ENCODE peak calls at places on chromosomes 5 and 9, in four cellular contexts. One of them, this sample, is unnamed.

GRCh38 chr9:36337865-36338264 is 62.2 kb downstream of the RNF38 start:
- DNase-seq in endodermal cell: no peak
- DNase-seq in effector memory CD4-positive, alpha-beta T cell: no peak
- DNase-seq in PC-3: no peak
- DNase-seq in this sample: no peak

GRCh38 chr9:136143215-136144001 is 24.7 kb upstream of the TMEM250 start:
- DNase-seq in endodermal cell: peak; percentile 90
- DNase-seq in effector memory CD4-positive, alpha-beta T cell: no peak
- DNase-seq in PC-3: peak; percentile 26
- DNase-seq in this sample: peak; percentile 12

GRCh38 chr9:38671372-38671731 is 48.6 kb downstream of the FAM240B start:
- DNase-seq in endodermal cell: no peak
- DNase-seq in effector memory CD4-positive, alpha-beta T cell: no peak
- DNase-seq in PC-3: no peak
- DNase-seq in this sample: no peak

GRCh38 chr5:5270958-5271605 is 131.0 kb downstream of the ADAMTS16 start:
- DNase-seq in endodermal cell: peak; percentile 91
- DNase-seq in effector memory CD4-positive, alpha-beta T cell: no peak
- DNase-seq in PC-3: peak; percentile 96
- DNase-seq in this sample: no peak

GRCh38 chr5:115785395-115786009 is 31.0 kb downstream of the CDO1 start:
- DNase-seq in endodermal cell: peak; percentile 86
- DNase-seq in effector memory CD4-positive, alpha-beta T cell: no peak
- DNase-seq in PC-3: no peak
- DNase-seq in this sample: no peak

GRCh38 chr9:19913151-19913550 is 124.3 kb upstream of the SLC24A2 start:
- DNase-seq in endodermal cell: no peak
- DNase-seq in effector memory CD4-positive, alpha-beta T cell: no peak
- DNase-seq in PC-3: peak; percentile 43
- DNase-seq in this sample: no peak

GRCh38 chr5:5474961-5475360 is 52.5 kb downstream of the ICE1 start:
- DNase-seq in endodermal cell: no peak
- DNase-seq in effector memory CD4-positive, alpha-beta T cell: no peak
- DNase-seq in PC-3: no peak
- DNase-seq in this sample: no peak

GRCh38 chr9:93587651-93588347 is 11.4 kb downstream of the PHF2 start:
- DNase-seq in endodermal cell: peak; percentile 59
- DNase-seq in effector memory CD4-positive, alpha-beta T cell: no peak
- DNase-seq in PC-3: no peak
- DNase-seq in this sample: peak; percentile 3

GRCh38 chr5:150541895-150542294 is 34.0 kb downstream of the NDST1 start:
- DNase-seq in endodermal cell: no peak
- DNase-seq in effector memory CD4-positive, alpha-beta T cell: no peak
- DNase-seq in PC-3: peak; percentile 56
- DNase-seq in this sample: no peak

GRCh38 chr5:132663771-132664695 is 6.1 kb downstream of the IL13 start:
- DNase-seq in endodermal cell: no peak
- DNase-seq in effector memory CD4-positive, alpha-beta T cell: no peak
- DNase-seq in PC-3: no peak
- DNase-seq in this sample: no peak

GRCh38 chr5:14447958-14448881 is 133.4 kb upstream of the OTULINL start:
- DNase-seq in endodermal cell: no peak
- DNase-seq in effector memory CD4-positive, alpha-beta T cell: no peak
- DNase-seq in PC-3: no peak
- DNase-seq in this sample: no peak

GRCh38 chr9:87787735-87788134 is 61.8 kb downstream of the CTSL start:
- DNase-seq in endodermal cell: no peak
- DNase-seq in effector memory CD4-positive, alpha-beta T cell: no peak
- DNase-seq in PC-3: peak; percentile 15
- DNase-seq in this sample: no peak

GRCh38 chr5:10933141-10933540 is 172.1 kb upstream of the DAP start:
- DNase-seq in endodermal cell: no peak
- DNase-seq in effector memory CD4-positive, alpha-beta T cell: no peak
- DNase-seq in PC-3: no peak
- DNase-seq in this sample: no peak

GRCh38 chr5:58987193-58987592 is 404.3 kb downstream of the RAB3C start:
- DNase-seq in endodermal cell: no peak
- DNase-seq in effector memory CD4-positive, alpha-beta T cell: no peak
- DNase-seq in PC-3: peak; percentile 42
- DNase-seq in this sample: no peak

GRCh38 chr5:6090079-6090654 is 288.2 kb downstream of the MED10 start:
- DNase-seq in endodermal cell: no peak
- DNase-seq in effector memory CD4-positive, alpha-beta T cell: no peak
- DNase-seq in PC-3: no peak
- DNase-seq in this sample: no peak

GRCh38 chr9:137316012-137316981 is 14.2 kb upstream of the NRARP start:
- DNase-seq in endodermal cell: peak; percentile 88
- DNase-seq in effector memory CD4-positive, alpha-beta T cell: no peak
- DNase-seq in PC-3: peak; percentile 51
- DNase-seq in this sample: no peak

GRCh38 chr5:114055810-114056476 is 305.9 kb upstream of the KCNN2 start:
- DNase-seq in endodermal cell: peak; percentile 79
- DNase-seq in effector memory CD4-positive, alpha-beta T cell: no peak
- DNase-seq in PC-3: no peak
- DNase-seq in this sample: no peak

GRCh38 chr9:107249131-107249533 is 33.9 kb upstream of the RAD23B start:
- DNase-seq in endodermal cell: peak; percentile 80
- DNase-seq in effector memory CD4-positive, alpha-beta T cell: no peak
- DNase-seq in PC-3: peak; percentile 69
- DNase-seq in this sample: no peak

GRCh38 chr5:61029456-61030162 is 84.6 kb downstream of the NDUFAF2 start:
- DNase-seq in endodermal cell: no peak
- DNase-seq in effector memory CD4-positive, alpha-beta T cell: no peak
- DNase-seq in PC-3: no peak
- DNase-seq in this sample: no peak

GRCh38 chr9:134065720-134066419 is 2.0 kb downstream of the BRD3 start:
- DNase-seq in endodermal cell: peak; percentile 62
- DNase-seq in effector memory CD4-positive, alpha-beta T cell: no peak
- DNase-seq in PC-3: peak; percentile 34
- DNase-seq in this sample: peak; percentile 71

GRCh38 chr5:150487199-150488061 is 20.5 kb upstream of the NDST1 start:
- DNase-seq in endodermal cell: no peak
- DNase-seq in effector memory CD4-positive, alpha-beta T cell: no peak
- DNase-seq in PC-3: peak; percentile 44
- DNase-seq in this sample: no peak

GRCh38 chr9:95038666-95039065 is 278.8 kb downstream of the FANCC start:
- DNase-seq in endodermal cell: no peak
- DNase-seq in effector memory CD4-positive, alpha-beta T cell: no peak
- DNase-seq in PC-3: no peak
- DNase-seq in this sample: no peak

GRCh38 chr5:13932006-13932405 is 12.5 kb downstream of the DNAH5 start:
- DNase-seq in endodermal cell: no peak
- DNase-seq in effector memory CD4-positive, alpha-beta T cell: no peak
- DNase-seq in PC-3: no peak
- DNase-seq in this sample: no peak

GRCh38 chr5:367358-368130 is 46.0 kb downstream of the AHRR start:
- DNase-seq in endodermal cell: peak; percentile 30
- DNase-seq in effector memory CD4-positive, alpha-beta T cell: no peak
- DNase-seq in PC-3: no peak
- DNase-seq in this sample: no peak

GRCh38 chr5:102867999-102868662 is 113.0 kb downstream of the PAM start:
- DNase-seq in endodermal cell: no peak
- DNase-seq in effector memory CD4-positive, alpha-beta T cell: no peak
- DNase-seq in PC-3: no peak
- DNase-seq in this sample: no peak

GRCh38 chr5:10634056-10634455 is 70.2 kb downstream of the ANKRD33B start:
- DNase-seq in endodermal cell: no peak
- DNase-seq in effector memory CD4-positive, alpha-beta T cell: no peak
- DNase-seq in PC-3: no peak
- DNase-seq in this sample: no peak

GRCh38 chr5:171785517-171785916 is at the start of gene SMIM23:
- DNase-seq in endodermal cell: no peak
- DNase-seq in effector memory CD4-positive, alpha-beta T cell: no peak
- DNase-seq in PC-3: no peak
- DNase-seq in this sample: no peak

GRCh38 chr5:133618141-133618540 is 5.8 kb upstream of the FSTL4 start:
- DNase-seq in endodermal cell: no peak
- DNase-seq in effector memory CD4-positive, alpha-beta T cell: no peak
- DNase-seq in PC-3: no peak
- DNase-seq in this sample: no peak

GRCh38 chr5:172904643-172905345 is 54.4 kb upstream of the RPL26L1 start:
- DNase-seq in endodermal cell: peak; percentile 68
- DNase-seq in effector memory CD4-positive, alpha-beta T cell: no peak
- DNase-seq in PC-3: peak; percentile 97
- DNase-seq in this sample: no peak

GRCh38 chr5:139852696-139853095 is 57.1 kb downstream of the PSD2 start:
- DNase-seq in endodermal cell: no peak
- DNase-seq in effector memory CD4-positive, alpha-beta T cell: no peak
- DNase-seq in PC-3: no peak
- DNase-seq in this sample: no peak

GRCh38 chr5:52674815-52675545 is 112.7 kb upstream of the ITGA1 start:
- DNase-seq in endodermal cell: no peak
- DNase-seq in effector memory CD4-positive, alpha-beta T cell: no peak
- DNase-seq in PC-3: peak; percentile 67
- DNase-seq in this sample: no peak

GRCh38 chr5:39765381-39765780 is 340.6 kb upstream of the DAB2 start:
- DNase-seq in endodermal cell: no peak
- DNase-seq in effector memory CD4-positive, alpha-beta T cell: no peak
- DNase-seq in PC-3: no peak
- DNase-seq in this sample: no peak

GRCh38 chr9:89408628-89409101 is 89.2 kb downstream of the SEMA4D start:
- DNase-seq in endodermal cell: no peak
- DNase-seq in effector memory CD4-positive, alpha-beta T cell: peak; percentile 70
- DNase-seq in PC-3: peak; percentile 7
- DNase-seq in this sample: peak; percentile 91

GRCh38 chr9:93822229-93822628 is 132.9 kb downstream of the BARX1 start:
- DNase-seq in endodermal cell: peak; percentile 13
- DNase-seq in effector memory CD4-positive, alpha-beta T cell: no peak
- DNase-seq in PC-3: no peak
- DNase-seq in this sample: no peak

GRCh38 chr9:130213898-130214761 is 41.9 kb downstream of the NCS1 start:
- DNase-seq in endodermal cell: peak; percentile 94
- DNase-seq in effector memory CD4-positive, alpha-beta T cell: no peak
- DNase-seq in PC-3: no peak
- DNase-seq in this sample: no peak

GRCh38 chr9:108416321-108416720 is 439.5 kb downstream of the ACTL7B start:
- DNase-seq in endodermal cell: no peak
- DNase-seq in effector memory CD4-positive, alpha-beta T cell: no peak
- DNase-seq in PC-3: peak; percentile 57
- DNase-seq in this sample: no peak

GRCh38 chr9:107734231-107735014 is 244.9 kb upstream of the KLF4 start:
- DNase-seq in endodermal cell: no peak
- DNase-seq in effector memory CD4-positive, alpha-beta T cell: no peak
- DNase-seq in PC-3: no peak
- DNase-seq in this sample: no peak

GRCh38 chr5:91206734-91207133 is 176.4 kb downstream of the ARRDC3 start:
- DNase-seq in endodermal cell: no peak
- DNase-seq in effector memory CD4-positive, alpha-beta T cell: no peak
- DNase-seq in PC-3: peak; percentile 70
- DNase-seq in this sample: no peak

DNA sequence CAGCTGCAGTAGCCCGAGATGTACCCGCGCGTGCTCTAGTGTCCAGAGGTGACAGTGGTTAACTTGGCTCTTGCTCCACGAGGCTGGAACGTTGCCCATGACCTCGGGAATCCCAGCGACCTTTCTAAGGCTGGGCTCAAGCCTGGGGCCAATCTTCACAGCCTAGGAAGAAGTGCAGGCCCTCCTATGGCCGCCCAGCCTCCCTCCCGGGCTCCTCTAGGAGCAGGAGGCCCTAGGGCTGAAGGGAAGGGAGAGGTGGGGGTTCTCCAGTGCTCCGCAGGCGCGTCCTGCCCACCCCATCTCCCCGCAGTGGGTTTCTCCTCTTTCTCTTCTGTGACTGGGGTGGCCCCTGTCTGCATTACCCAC is 13.3 kb downstream of the NR2F1 start:
- DNase-seq in endodermal cell: peak; percentile 67
- DNase-seq in effector memory CD4-positive, alpha-beta T cell: no peak
- DNase-seq in PC-3: no peak
- DNase-seq in this sample: no peak
- H3K27me3 ChIP-seq in endodermal cell: peaks cover 100% of the 10 kb centered on the region
- H3K27me3 ChIP-seq in effector memory CD4-positive, alpha-beta T cell: peaks cover 79% of the 10 kb centered on the region
- H3K27me3 ChIP-seq in PC-3: no peaks in the 10 kb centered on the region
- H3K27me3 ChIP-seq in this sample: peaks cover 8% of the 10 kb centered on the region

DNA sequence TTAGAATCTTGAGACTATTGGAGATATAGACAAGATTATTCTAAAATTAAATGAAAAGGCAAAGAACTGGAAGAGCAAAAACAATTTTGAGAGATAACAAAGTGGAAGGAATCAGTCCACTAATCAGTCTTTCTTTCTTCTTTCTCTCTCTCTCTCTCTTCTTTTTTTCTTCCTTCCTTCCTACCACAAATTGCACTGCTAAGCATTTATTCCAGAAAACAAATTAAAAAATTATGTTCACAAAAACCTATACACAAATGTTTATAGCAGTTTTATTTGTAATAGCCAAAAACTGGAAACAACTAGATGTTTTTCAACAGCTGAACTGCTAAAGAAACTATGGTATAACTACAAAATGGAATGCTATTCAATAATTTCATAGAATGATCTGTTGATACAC is 291.9 kb upstream of the FTMT start:
- DNase-seq in endodermal cell: no peak
- DNase-seq in effector memory CD4-positive, alpha-beta T cell: no peak
- DNase-seq in PC-3: no peak
- DNase-seq in this sample: no peak
- H3K4me3 ChIP-seq in endodermal cell: no peak overlapping the region
- H3K4me3 ChIP-seq in effector memory CD4-positive, alpha-beta T cell: no peak overlapping the region
- H3K4me3 ChIP-seq in PC-3: no peak overlapping the region
- H3K4me3 ChIP-seq in this sample: no peak overlapping the region

GRCh38 chr5:77640577-77641396 is 2.3 kb upstream of the OTP start:
- DNase-seq in endodermal cell: peak; percentile 71
- DNase-seq in effector memory CD4-positive, alpha-beta T cell: no peak
- DNase-seq in PC-3: no peak
- DNase-seq in this sample: no peak

GRCh38 chr5:77642915-77643653 is 4.6 kb upstream of the OTP start:
- DNase-seq in endodermal cell: peak; percentile 79
- DNase-seq in effector memory CD4-positive, alpha-beta T cell: no peak
- DNase-seq in PC-3: no peak
- DNase-seq in this sample: no peak

GRCh38 chr5:77643654-77644404 is 5.3 kb upstream of the OTP start:
- DNase-seq in endodermal cell: no peak
- DNase-seq in effector memory CD4-positive, alpha-beta T cell: no peak
- DNase-seq in PC-3: no peak
- DNase-seq in this sample: no peak

GRCh38 chr5:77641397-77641943 is 3.0 kb upstream of the OTP start:
- DNase-seq in endodermal cell: peak; percentile 79
- DNase-seq in effector memory CD4-positive, alpha-beta T cell: no peak
- DNase-seq in PC-3: no peak
- DNase-seq in this sample: no peak

GRCh38 chr5:77641963-77642589 is 3.6 kb upstream of the OTP start:
- DNase-seq in endodermal cell: no peak
- DNase-seq in effector memory CD4-positive, alpha-beta T cell: no peak
- DNase-seq in PC-3: no peak
- DNase-seq in this sample: no peak
- H3K27me3 ChIP-seq in endodermal cell: peaks cover 100% of the 10 kb centered on the region
- H3K27me3 ChIP-seq in effector memory CD4-positive, alpha-beta T cell: peaks cover 84% of the 10 kb centered on the region
- H3K27me3 ChIP-seq in PC-3: peaks cover 53% of the 10 kb centered on the region
- H3K27me3 ChIP-seq in this sample: no peaks in the 10 kb centered on the region

GRCh38 chr5:169754737-169755136 is 117.7 kb downstream of the DOCK2 start:
- DNase-seq in endodermal cell: no peak
- DNase-seq in effector memory CD4-positive, alpha-beta T cell: no peak
- DNase-seq in PC-3: no peak
- DNase-seq in this sample: no peak
- H3K4me3 ChIP-seq in endodermal cell: no peak overlapping the region
- H3K4me3 ChIP-seq in effector memory CD4-positive, alpha-beta T cell: no peak overlapping the region
- H3K4me3 ChIP-seq in PC-3: no peak overlapping the region
- H3K4me3 ChIP-seq in this sample: no peak overlapping the region

This sample was measured in DND-41.